ENCODE peak calls at places on chromosome 3, in eight cellular contexts. Q, U, C, M, D, N, Y and H are unnamed samples.

GRCh38 chr3:72270072-72270611 is 485.2 kb upstream of the PROK2 start:
- DNase-seq in N (peak; percentile 98), U (peak; percentile 63), M (peak; percentile 95), Q (peak; percentile 94), Y (peak; percentile 97), C (peak; percentile 77), D (peak; percentile 67), H (peak; percentile 80)

GRCh38 chr3:151213881-151214280 is 10.9 kb upstream of the GPR171 start:
- DNase-seq in Q (no peak), D (no peak), M (no peak), C (no peak), Y (no peak), N (peak; percentile 37), U (no peak), H (no peak)

GRCh38 chr3:175374705-175375104 is 515.6 kb downstream of the NAALADL2 start:
- DNase-seq in C (no peak), Q (no peak), D (no peak), U (no peak), Y (no peak), M (no peak), N (no peak), H (no peak)

GRCh38 chr3:43206632-43207031 is 79.7 kb upstream of the SNRK start:
- DNase-seq in C (no peak), U (no peak), M (no peak), Y (no peak), N (no peak), D (no peak), Q (no peak), H (no peak)

GRCh38 chr3:187044206-187044605 is 95.1 kb downstream of the RPL39L start:
- DNase-seq in N (no peak), M (no peak), Q (no peak), D (no peak), Y (peak; percentile 7), U (no peak), C (no peak), H (no peak)

GRCh38 chr3:183254816-183255730 is 2.0 kb downstream of the B3GNT5 start:
- DNase-seq in Y (no peak), M (no peak), Q (no peak), C (no peak), D (no peak), N (peak; percentile 75), U (no peak), H (no peak)

GRCh38 chr3:195873971-195874370 is 34.4 kb downstream of the TNK2 start:
- DNase-seq in N (peak; percentile 41), Y (no peak), C (no peak), M (peak; percentile 15), Q (no peak), D (peak; percentile 42), U (no peak), H (no peak)

GRCh38 chr3:43872901-43873300 is 182.2 kb downstream of the ABHD5 start:
- DNase-seq in U (no peak), M (peak; percentile 71), Q (no peak), Y (peak; percentile 49), N (peak; percentile 67), C (peak; percentile 26), D (peak; percentile 85), H (no peak)

GRCh38 chr3:143601738-143602480 is 246.4 kb downstream of the SLC9A9 start:
- DNase-seq in Q (peak; percentile 22), C (no peak), U (peak; percentile 43), D (no peak), Y (peak; percentile 58), M (peak; percentile 90), N (peak; percentile 82), H (peak; percentile 56)

GRCh38 chr3:148992027-148992634 is 791 bp downstream of the GYG1 start:
- DNase-seq in M (peak; percentile 29), N (peak; percentile 32), U (no peak), C (no peak), Q (peak; percentile 47), Y (no peak), D (peak; percentile 30), H (peak; percentile 60)

GRCh38 chr3:186895406-186895805 is 34.9 kb upstream of the ST6GAL1 start:
- DNase-seq in D (no peak), Q (no peak), M (no peak), N (no peak), C (no peak), U (no peak), Y (no peak), H (no peak)

GRCh38 chr3:8848696-8849131 is 79.3 kb upstream of the OXTR start:
- DNase-seq in D (no peak), U (no peak), M (peak; percentile 93), N (peak; percentile 42), C (no peak), Q (no peak), Y (peak; percentile 55), H (no peak)

GRCh38 chr3:53236112-53236841 is 19.5 kb downstream of the TKT start:
- DNase-seq in U (no peak), M (peak; percentile 82), D (peak; percentile 84), N (peak; percentile 88), C (peak; percentile 72), Q (peak; percentile 74), Y (peak; percentile 89), H (peak; percentile 71)

GRCh38 chr3:12963184-12963868 is 109.9 kb downstream of the IQSEC1 start:
- DNase-seq in D (no peak), Y (no peak), N (no peak), C (no peak), M (no peak), Q (no peak), U (no peak), H (no peak)

GRCh38 chr3:37627951-37628620 is 233.6 kb upstream of the CTDSPL start:
- DNase-seq in Y (no peak), N (no peak), D (no peak), M (no peak), Q (no peak), U (no peak), C (no peak), H (no peak)

GRCh38 chr3:180382781-180383180 is 219.2 kb upstream of the TTC14 start:
- DNase-seq in N (no peak), Q (no peak), M (no peak), Y (peak; percentile 19), C (no peak), D (no peak), U (no peak), H (no peak)

GRCh38 chr3:149618151-149619123 is 39.4 kb downstream of the WWTR1 start:
- DNase-seq in N (no peak), M (peak; percentile 78), C (no peak), D (peak; percentile 74), Y (peak; percentile 88), U (no peak), Q (no peak), H (no peak)

GRCh38 chr3:11718582-11719405 is 75.1 kb upstream of the VGLL4 start:
- DNase-seq in D (peak; percentile 58), N (peak; percentile 58), Y (peak; percentile 66), C (no peak), M (peak; percentile 49), U (no peak), Q (peak; percentile 66), H (peak; percentile 57)

GRCh38 chr3:171508206-171508605 is 48.0 kb upstream of the TNIK start:
- DNase-seq in C (no peak), D (no peak), Q (no peak), N (no peak), Y (no peak), U (no peak), M (peak; percentile 22), H (no peak)

GRCh38 chr3:195075199-195075940 is 195.6 kb downstream of the XXYLT1 start:
- DNase-seq in D (no peak), U (no peak), Y (peak; percentile 13), C (no peak), Q (no peak), M (no peak), N (peak; percentile 54), H (no peak)

GRCh38 chr3:149999421-149999820 is 28.7 kb upstream of the PFN2 start:
- DNase-seq in U (no peak), Y (no peak), M (no peak), Q (no peak), N (no peak), C (no peak), D (no peak), H (no peak)

DNA sequence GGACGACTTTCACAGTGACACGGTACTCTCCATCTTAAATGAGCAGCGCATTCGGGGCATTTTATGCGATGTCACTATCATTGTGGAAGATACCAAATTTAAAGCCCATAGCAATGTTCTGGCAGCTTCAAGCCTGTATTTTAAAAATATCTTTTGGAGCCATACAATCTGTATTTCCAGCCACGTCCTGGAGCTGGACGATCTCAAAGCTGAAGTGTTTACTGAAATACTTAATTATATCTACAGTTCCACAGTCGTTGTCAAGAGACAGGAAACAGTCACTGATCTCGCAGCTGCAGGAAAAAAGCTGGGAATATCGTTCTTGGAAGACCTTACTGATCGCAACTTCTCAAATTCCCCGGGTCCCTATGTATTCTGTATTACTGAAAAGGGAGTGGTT is 44.4 kb upstream of the RASA2 start:
- DNase-seq in M (no peak), C (no peak), D (no peak), Y (peak; percentile 75), N (no peak), Q (no peak), U (no peak), H (no peak)
- H3K4me3 ChIP-seq in M (no peak overlapping the region), C (no peak overlapping the region), D (no peak overlapping the region), Y (no peak overlapping the region), N (no peak overlapping the region), Q (no peak overlapping the region), U (no peak overlapping the region), H (no peak overlapping the region)

DNA sequence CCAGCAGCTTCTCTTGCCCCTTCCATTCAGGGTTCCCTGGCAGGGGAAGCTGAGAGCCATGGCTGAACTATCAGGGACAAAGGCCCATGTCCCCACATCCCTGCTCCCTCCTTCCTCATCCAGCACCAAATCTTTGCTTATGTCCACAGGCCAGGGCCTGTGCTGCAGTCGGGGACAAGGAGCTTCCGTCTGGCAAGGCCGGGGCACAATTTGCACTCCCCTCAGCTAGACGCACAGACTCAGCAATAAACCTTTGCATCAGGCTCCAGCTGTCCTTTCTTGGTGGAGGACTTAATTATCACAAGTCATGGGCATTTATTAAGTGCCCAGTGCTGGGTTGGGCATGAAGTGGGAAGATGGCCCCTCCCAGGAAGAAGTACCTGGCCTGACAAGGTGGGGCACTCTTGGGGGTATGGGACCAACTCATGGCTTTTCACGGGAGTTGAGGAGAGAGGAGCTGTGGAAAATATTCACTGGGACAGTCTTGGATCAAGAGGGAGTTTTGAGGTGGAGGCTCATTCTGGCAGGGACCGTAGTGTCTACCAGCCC is 4.9 kb downstream of the GNAT1 start:
- DNase-seq in C (no peak), Q (no peak), Y (no peak), D (no peak), N (no peak), M (no peak), U (no peak), H (no peak)
- H3K4me3 ChIP-seq in C (no peak overlapping the region), Q (no peak overlapping the region), Y (no peak overlapping the region), D (no peak overlapping the region), N (no peak overlapping the region), M (no peak overlapping the region), U (no peak overlapping the region), H (no peak overlapping the region)

GRCh38 chr3:64352596-64352989 is 127.3 kb upstream of the PRICKLE2 start:
- DNase-seq in D (no peak), Y (peak; percentile 35), N (no peak), Q (no peak), M (no peak), U (no peak), C (no peak), H (no peak)
- H3K4me3 ChIP-seq in D (no peak overlapping the region), Y (no peak overlapping the region), N (no peak overlapping the region), Q (no peak overlapping the region), M (no peak overlapping the region), U (no peak overlapping the region), C (no peak overlapping the region), H (no peak overlapping the region)

DNA sequence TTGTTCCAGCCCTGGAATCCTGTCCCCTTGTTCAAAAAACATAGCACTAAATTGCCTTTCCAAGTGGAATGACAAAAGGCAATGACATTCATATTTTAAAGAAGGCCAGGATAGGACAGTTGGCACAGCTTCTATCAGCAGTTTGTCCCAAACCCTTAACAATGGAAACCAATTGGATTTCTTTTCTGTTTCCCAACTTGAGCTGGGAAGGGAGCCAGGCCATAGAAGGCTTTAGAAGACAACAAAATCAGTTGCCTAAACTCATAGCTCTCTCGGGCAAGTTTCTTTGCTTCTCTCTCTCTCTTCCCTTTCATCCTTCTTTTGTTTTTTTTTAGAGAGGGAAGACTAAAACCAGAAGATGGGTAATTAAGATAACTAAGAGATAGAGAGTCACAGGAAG is 227.7 kb upstream of the TPRG1 start:
- DNase-seq in C (no peak), M (no peak), Y (peak; percentile 63), D (no peak), U (no peak), Q (no peak), N (no peak), H (no peak)
- H3K4me3 ChIP-seq in C (no peak overlapping the region), M (no peak overlapping the region), Y (no peak overlapping the region), D (no peak overlapping the region), U (no peak overlapping the region), Q (no peak overlapping the region), N (no peak overlapping the region), H (no peak overlapping the region)